ENCODE peak calls at places on chromosomes 13 and 19, in four cellular contexts. K is NCI-H460, H is body of pancreas, U is NCI-H2081. Q is an unnamed sample.

GRCh38 chr13:77460195-77460594 is 75.3 kb upstream of the SCEL start:
- DNase-seq in H (no peak), K (no peak), U (no peak), Q (no peak)

GRCh38 chr13:30376426-30377311 is 45.6 kb upstream of the UBE2L5 start:
- DNase-seq in U (no peak), H (no peak), K (no peak), Q (no peak)

GRCh38 chr13:94988654-94989053 is 276.3 kb upstream of the SOX21 start:
- DNase-seq in K (no peak), U (no peak), H (no peak), Q (no peak)

GRCh38 chr13:31424130-31424729 is 224.5 kb downstream of the B3GLCT start:
- DNase-seq in K (peak), H (peak), U (peak), Q (peak)

GRCh38 chr19:44141191-44142013 is at the start of gene ZNF234:
- DNase-seq in K (peak), H (peak), U (peak), Q (peak)

GRCh38 chr19:41351339-41352245 is 2.1 kb downstream of the TGFB1 start:
- DNase-seq in U (no peak), H (no peak), K (peak), Q (no peak)

GRCh38 chr13:40519637-40520036 is 146.8 kb downstream of the FOXO1 start:
- DNase-seq in K (no peak), U (no peak), H (peak), Q (no peak)

GRCh38 chr19:52542984-52543664 is 15.7 kb downstream of the ZNF808 start:
- DNase-seq in U (no peak), H (no peak), K (no peak), Q (no peak)

Q was measured in COLO829.